ENCODE peak calls at places on chromosomes 2 and 18, in six cellular contexts. V, I, S, M, Q and Z are unnamed samples.

GRCh38 chr18:21284540-21284939 is 42.5 kb downstream of the GREB1L start:
- DNase-seq in V (no peak), I (no peak), S (no peak), M (no peak), Q (no peak), Z (no peak)

GRCh38 chr2:48510329-48510728 is 19.6 kb upstream of the STON1 start:
- DNase-seq in V (no peak), I (no peak), S (peak), M (no peak), Q (no peak), Z (peak)

GRCh38 chr2:240820014-240820606 is at the start of gene KIF1A:
- DNase-seq in V (peak), I (no peak), S (peak), M (peak), Q (no peak), Z (no peak)

GRCh38 chr2:112670521-112671022 is 24.8 kb downstream of the SLC20A1 start:
- DNase-seq in V (no peak), I (no peak), S (no peak), M (no peak), Q (no peak), Z (no peak)

GRCh38 chr2:122205637-122206036 is 450.2 kb downstream of the TSN start:
- DNase-seq in V (no peak), I (no peak), S (no peak), M (peak), Q (no peak), Z (no peak)

GRCh38 chr2:189369566-189369965 is 71.7 kb upstream of the WDR75 start:
- DNase-seq in V (no peak), I (no peak), S (peak), M (no peak), Q (no peak), Z (peak)

GRCh38 chr2:156437272-156437671 is 1.1 kb downstream of the GPD2 start:
- DNase-seq in V (no peak), I (no peak), S (peak), M (no peak), Q (no peak), Z (peak)

GRCh38 chr2:215851091-215851490 is 162.3 kb downstream of the MREG start:
- DNase-seq in V (no peak), I (no peak), S (peak), M (no peak), Q (no peak), Z (peak)

GRCh38 chr2:209682646-209683045 is 89.0 kb upstream of the UNC80 start:
- DNase-seq in V (no peak), I (no peak), S (no peak), M (peak), Q (no peak), Z (no peak)

GRCh38 chr2:8193686-8194615 is 487.9 kb upstream of the ID2 start:
- DNase-seq in V (peak), I (no peak), S (no peak), M (peak), Q (no peak), Z (no peak)

GRCh38 chr2:195646424-195646823 is 10.6 kb upstream of the SLC39A10 start:
- DNase-seq in V (peak), I (no peak), S (no peak), M (no peak), Q (no peak), Z (no peak)

GRCh38 chr2:11397046-11397445 is 52.6 kb upstream of the ROCK2 start:
- DNase-seq in V (peak), I (no peak), S (no peak), M (no peak), Q (no peak), Z (no peak)

GRCh38 chr2:195106681-195107380 is 550.2 kb upstream of the SLC39A10 start:
- DNase-seq in V (no peak), I (no peak), S (no peak), M (no peak), Q (no peak), Z (no peak)

GRCh38 chr2:96233880-96234316 is 25.3 kb upstream of the STARD7 start:
- DNase-seq in V (no peak), I (no peak), S (no peak), M (no peak), Q (no peak), Z (no peak)

GRCh38 chr2:4029081-4029480 is 325.7 kb downstream of the DCDC2C start:
- DNase-seq in V (no peak), I (no peak), S (no peak), M (no peak), Q (no peak), Z (no peak)

GRCh38 chr2:44553456-44553855 is 191.7 kb downstream of the CAMKMT start:
- DNase-seq in V (no peak), I (no peak), S (peak), M (no peak), Q (no peak), Z (peak)

GRCh38 chr2:100882645-100883613 is 63.0 kb downstream of the NPAS2 start:
- DNase-seq in V (peak), I (no peak), S (no peak), M (no peak), Q (no peak), Z (no peak)

GRCh38 chr2:226831266-226831665 is 4.6 kb upstream of the RHBDD1 start:
- DNase-seq in V (no peak), I (no peak), S (no peak), M (no peak), Q (no peak), Z (no peak)

GRCh38 chr18:75783816-75784215 is 356.3 kb upstream of the SMIM21 start:
- DNase-seq in V (no peak), I (no peak), S (no peak), M (no peak), Q (no peak), Z (no peak)

GRCh38 chr18:23259701-23260661 is 124.7 kb downstream of the CABLES1 start:
- DNase-seq in V (peak), I (peak), S (peak), M (peak), Q (peak), Z (peak)

GRCh38 chr2:15953143-15953630 is 12.8 kb downstream of the MYCN start:
- DNase-seq in V (no peak), I (no peak), S (no peak), M (no peak), Q (no peak), Z (no peak)

GRCh38 chr2:217972490-217972889 is 30.3 kb downstream of the TNS1 start:
- DNase-seq in V (no peak), I (no peak), S (peak), M (peak), Q (no peak), Z (no peak)

GRCh38 chr2:13005761-13006336 is 289.1 kb downstream of the TRIB2 start:
- DNase-seq in V (no peak), I (no peak), S (no peak), M (no peak), Q (no peak), Z (no peak)

GRCh38 chr2:135948642-135949355 is 36.6 kb downstream of the DARS1 start:
- DNase-seq in V (no peak), I (no peak), S (peak), M (no peak), Q (peak), Z (peak)

GRCh38 chr2:159086332-159086731 is 117.9 kb downstream of the TANC1 start:
- DNase-seq in V (no peak), I (no peak), S (peak), M (no peak), Q (no peak), Z (no peak)

GRCh38 chr18:55186588-55186987 is 227.3 kb upstream of the CCDC68 start:
- DNase-seq in V (no peak), I (no peak), S (no peak), M (no peak), Q (no peak), Z (no peak)

GRCh38 chr2:159973325-159973724 is 89.1 kb downstream of the PLA2R1 start:
- DNase-seq in V (no peak), I (no peak), S (no peak), M (no peak), Q (no peak), Z (no peak)

GRCh38 chr2:29247336-29247914 is 132.2 kb downstream of the CLIP4 start:
- DNase-seq in V (no peak), I (no peak), S (no peak), M (no peak), Q (no peak), Z (no peak)

GRCh38 chr2:40279001-40279400 is 172.9 kb downstream of the SLC8A1 start:
- DNase-seq in V (no peak), I (no peak), S (peak), M (no peak), Q (no peak), Z (peak)

GRCh38 chr2:27689424-27689823 is 25.7 kb downstream of the SLC4A1AP start:
- DNase-seq in V (no peak), I (no peak), S (no peak), M (no peak), Q (no peak), Z (no peak)

GRCh38 chr2:162989507-162989906 is 150.9 kb upstream of the KCNH7 start:
- DNase-seq in V (no peak), I (no peak), S (no peak), M (no peak), Q (no peak), Z (no peak)

GRCh38 chr2:1478311-1479305 is 65.3 kb downstream of the TPO start:
- DNase-seq in V (peak), I (no peak), S (no peak), M (no peak), Q (no peak), Z (no peak)

GRCh38 chr2:37713258-37713700 is 41.8 kb upstream of the CDC42EP3 start:
- DNase-seq in V (no peak), I (peak), S (peak), M (no peak), Q (no peak), Z (peak)

GRCh38 chr2:102439065-102439695 is 16.2 kb downstream of the IL18RAP start:
- DNase-seq in V (no peak), I (no peak), S (no peak), M (no peak), Q (no peak), Z (no peak)

GRCh38 chr2:88842656-88843055 is 151.2 kb downstream of the RPIA start:
- DNase-seq in V (no peak), I (no peak), S (no peak), M (no peak), Q (no peak), Z (no peak)

GRCh38 chr2:23584054-23584745 is 199.2 kb downstream of the KLHL29 start:
- DNase-seq in V (no peak), I (no peak), S (no peak), M (no peak), Q (no peak), Z (no peak)

GRCh38 chr2:25218134-25218533 is 49.8 kb upstream of the POMC start:
- DNase-seq in V (no peak), I (no peak), S (no peak), M (no peak), Q (no peak), Z (no peak)

GRCh38 chr2:188495990-188496431 is 204.3 kb downstream of the GULP1 start:
- DNase-seq in V (no peak), I (peak), S (peak), M (no peak), Q (no peak), Z (peak)